ENCODE peak calls at places on chromosomes 12 and 14, in ten cellular contexts. J, Y, T, V, H, P, B, M, F and C are unnamed samples.

GRCh38 chr14:56490379-56490778 is 89.2 kb upstream of the TMEM260 start:
- DNase-seq in J (no peak), Y (no peak), T (no peak), V (no peak), H (no peak), P (no peak), B (no peak), M (peak; percentile 39), F (no peak), C (peak; percentile 41)

GRCh38 chr14:34797747-34798583 is 77.2 kb downstream of the BAZ1A start:
- DNase-seq in J (no peak), Y (no peak), T (no peak), V (no peak), H (no peak), P (no peak), B (no peak), M (no peak), F (no peak), C (no peak)

GRCh38 chr12:113149361-113150150 is at the start of gene CFAP73:
- DNase-seq in J (no peak), Y (peak; percentile 48), T (peak; percentile 54), V (no peak), H (no peak), P (peak; percentile 74), B (peak; percentile 79), M (peak; percentile 55), F (no peak), C (peak; percentile 88)

GRCh38 chr12:32198555-32198954 is 91.9 kb downstream of the BICD1 start:
- DNase-seq in J (no peak), Y (no peak), T (no peak), V (no peak), H (no peak), P (no peak), B (no peak), M (peak; percentile 85), F (no peak), C (peak; percentile 56)

GRCh38 chr12:3357950-3358525 is 133.0 kb upstream of the PRMT8 start:
- DNase-seq in J (no peak), Y (no peak), T (no peak), V (no peak), H (no peak), P (no peak), B (no peak), M (no peak), F (peak; percentile 17), C (no peak)

GRCh38 chr12:94676011-94676709 is 25.8 kb upstream of the TMCC3 start:
- DNase-seq in J (no peak), Y (peak; percentile 11), T (no peak), V (no peak), H (peak; percentile 62), P (no peak), B (no peak), M (no peak), F (peak; percentile 75), C (no peak)

GRCh38 chr12:59595097-59595496 is 732 bp upstream of the SLC16A7 start:
- DNase-seq in J (no peak), Y (no peak), T (no peak), V (no peak), H (no peak), P (no peak), B (no peak), M (no peak), F (no peak), C (no peak)

GRCh38 chr14:74265312-74265965 is 26.2 kb downstream of the VSX2 start:
- DNase-seq in J (no peak), Y (no peak), T (no peak), V (no peak), H (no peak), P (no peak), B (no peak), M (no peak), F (no peak), C (no peak)

GRCh38 chr14:60274448-60274847 is 25.4 kb downstream of the PPM1A start:
- DNase-seq in J (no peak), Y (no peak), T (no peak), V (no peak), H (no peak), P (no peak), B (no peak), M (no peak), F (no peak), C (no peak)

GRCh38 chr12:1346126-1346525 is 248.3 kb downstream of the FBXL14 start:
- DNase-seq in J (no peak), Y (no peak), T (no peak), V (no peak), H (no peak), P (no peak), B (no peak), M (peak; percentile 69), F (no peak), C (peak; percentile 52)

GRCh38 chr12:95117178-95117599 is 43.8 kb upstream of the NR2C1 start:
- DNase-seq in J (peak; percentile 43), Y (peak; percentile 72), T (no peak), V (peak; percentile 50), H (peak; percentile 58), P (peak; percentile 61), B (peak; percentile 54), M (peak; percentile 75), F (peak; percentile 67), C (peak; percentile 77)

GRCh38 chr12:48894271-48894670 is 28.6 kb upstream of the RND1 start:
- DNase-seq in J (no peak), Y (no peak), T (no peak), V (no peak), H (no peak), P (no peak), B (no peak), M (no peak), F (no peak), C (no peak)

GRCh38 chr12:69834566-69834965 is 9.5 kb downstream of the MYRFL start:
- DNase-seq in J (no peak), Y (no peak), T (no peak), V (no peak), H (no peak), P (no peak), B (no peak), M (no peak), F (no peak), C (no peak)

GRCh38 chr12:69534389-69534822 is 50.9 kb upstream of the CCT2 start:
- DNase-seq in J (no peak), Y (peak; percentile 73), T (peak; percentile 42), V (no peak), H (no peak), P (peak; percentile 34), B (peak; percentile 50), M (peak; percentile 99), F (peak; percentile 81), C (peak; percentile 97)

GRCh38 chr14:54381821-54382220 is 15.0 kb upstream of the CDKN3 start:
- DNase-seq in J (no peak), Y (no peak), T (no peak), V (no peak), H (no peak), P (no peak), B (no peak), M (no peak), F (no peak), C (no peak)

GRCh38 chr14:100446572-100446971 is 123.4 kb downstream of the SLC25A47 start:
- DNase-seq in J (no peak), Y (no peak), T (no peak), V (no peak), H (no peak), P (peak; percentile 52), B (no peak), M (no peak), F (no peak), C (no peak)

GRCh38 chr14:95319312-95320075 is at the start of gene CLMN:
- DNase-seq in J (peak; percentile 93), Y (peak; percentile 34), T (peak; percentile 41), V (peak; percentile 5), H (peak; percentile 9), P (peak; percentile 92), B (peak; percentile 71), M (no peak), F (no peak), C (no peak)

GRCh38 chr12:19223695-19224094 is 94.2 kb downstream of the PLEKHA5 start:
- DNase-seq in J (no peak), Y (no peak), T (no peak), V (no peak), H (no peak), P (no peak), B (no peak), M (peak; percentile 20), F (no peak), C (peak; percentile 39)

GRCh38 chr14:69246331-69246730 is 13.6 kb upstream of the GALNT16 start:
- DNase-seq in J (no peak), Y (no peak), T (no peak), V (no peak), H (no peak), P (no peak), B (no peak), M (no peak), F (no peak), C (no peak)

GRCh38 chr12:16350682-16351081 is 3.2 kb downstream of the MGST1 start:
- DNase-seq in J (no peak), Y (no peak), T (no peak), V (no peak), H (no peak), P (no peak), B (no peak), M (peak; percentile 94), F (peak; percentile 82), C (peak; percentile 85)

GRCh38 chr14:29054119-29054518 is 287.5 kb downstream of the FOXG1 start:
- DNase-seq in J (no peak), Y (no peak), T (no peak), V (no peak), H (no peak), P (no peak), B (no peak), M (no peak), F (no peak), C (no peak)

GRCh38 chr14:102799684-102800562 is 22.7 kb downstream of the TRAF3 start:
- DNase-seq in J (no peak), Y (no peak), T (no peak), V (no peak), H (no peak), P (no peak), B (no peak), M (peak; percentile 33), F (no peak), C (peak; percentile 84)

GRCh38 chr12:3032770-3033537 is 44.2 kb upstream of the TSPAN9 start:
- DNase-seq in J (no peak), Y (peak; percentile 51), T (no peak), V (no peak), H (no peak), P (no peak), B (no peak), M (no peak), F (no peak), C (no peak)

GRCh38 chr14:99862111-99862510 is 68.9 kb downstream of the EML1 start:
- DNase-seq in J (no peak), Y (no peak), T (no peak), V (no peak), H (no peak), P (no peak), B (no peak), M (peak; percentile 51), F (no peak), C (peak; percentile 21)

GRCh38 chr12:105601158-105601557 is 270.7 kb downstream of the C12orf75 start:
- DNase-seq in J (no peak), Y (no peak), T (no peak), V (no peak), H (no peak), P (no peak), B (no peak), M (no peak), F (no peak), C (peak; percentile 29)

GRCh38 chr14:59328410-59328809 is 136.8 kb downstream of the GPR135 start:
- DNase-seq in J (no peak), Y (no peak), T (no peak), V (no peak), H (no peak), P (no peak), B (no peak), M (peak; percentile 33), F (no peak), C (no peak)

GRCh38 chr14:85172889-85173458 is 357.0 kb upstream of the FLRT2 start:
- DNase-seq in J (no peak), Y (no peak), T (no peak), V (no peak), H (no peak), P (no peak), B (no peak), M (no peak), F (no peak), C (no peak)

GRCh38 chr14:97219356-97220017 is 422.3 kb downstream of the VRK1 start:
- DNase-seq in J (no peak), Y (no peak), T (no peak), V (no peak), H (no peak), P (no peak), B (no peak), M (no peak), F (no peak), C (no peak)